ENCODE peak calls at places on chromosomes 3 and 15, in nine cellular contexts. S, R, E, W, P, Z, Q, A and J are unnamed samples. For H3K4me1, the result is how much of the 10 kb centered on the place peaks cover.

GRCh38 chr3:134328147-134328591 is 46.1 kb downstream of the AMOTL2 start:
- DNase-seq in S (no peak), R (no peak), E (peak), W (peak), P (no peak), Z (no peak), Q (no peak), A (peak), J (no peak)

GRCh38 chr3:156675744-156676466 is 1.5 kb downstream of the TIPARP start:
- DNase-seq in S (peak), R (peak), E (peak), W (peak), P (peak), Z (no peak), Q (peak), A (peak), J (no peak)

GRCh38 chr3:10219737-10220136 is 28.5 kb upstream of the TATDN2 start:
- DNase-seq in S (peak), R (no peak), E (no peak), W (no peak), P (no peak), Z (no peak), Q (no peak), A (no peak), J (no peak)

GRCh38 chr3:184598220-184598927 is 36.8 kb downstream of the EPHB3 start:
- DNase-seq in S (no peak), R (peak), E (no peak), W (no peak), P (no peak), Z (no peak), Q (no peak), A (no peak), J (no peak)

GRCh38 chr3:95197661-95198060 is 1134.8 kb downstream of the NSUN3 start:
- DNase-seq in S (no peak), R (no peak), E (no peak), W (no peak), P (no peak), Z (no peak), Q (no peak), A (no peak), J (no peak)

GRCh38 chr3:48445277-48445882 is 1.2 kb upstream of the ATRIP start:
- DNase-seq in S (no peak), R (no peak), E (no peak), W (no peak), P (no peak), Z (no peak), Q (no peak), A (no peak), J (no peak)

GRCh38 chr15:88918738-88919137 is 5.6 kb upstream of the MFGE8 start:
- DNase-seq in S (peak), R (no peak), E (peak), W (no peak), P (no peak), Z (no peak), Q (no peak), A (peak), J (no peak)

GRCh38 chr15:87031545-87032230 is 952.0 kb downstream of the AGBL1 start:
- DNase-seq in S (no peak), R (no peak), E (peak), W (no peak), P (no peak), Z (no peak), Q (no peak), A (no peak), J (no peak)

GRCh38 chr15:54990793-54991192 is 205.9 kb downstream of the RSL24D1 start:
- DNase-seq in S (no peak), R (peak), E (no peak), W (no peak), P (peak), Z (no peak), Q (no peak), A (no peak), J (no peak)

GRCh38 chr3:193617628-193618027 is 24.6 kb downstream of the OPA1 start:
- DNase-seq in S (no peak), R (no peak), E (no peak), W (no peak), P (no peak), Z (no peak), Q (no peak), A (no peak), J (no peak)

GRCh38 chr15:33132722-33133345 is 61.7 kb downstream of the FMN1 start:
- DNase-seq in S (peak), R (no peak), E (peak), W (no peak), P (peak), Z (peak), Q (peak), A (no peak), J (peak)

GRCh38 chr15:77790481-77790880 is 157.8 kb upstream of the LINGO1 start:
- DNase-seq in S (no peak), R (peak), E (no peak), W (no peak), P (no peak), Z (no peak), Q (peak), A (no peak), J (no peak)

GRCh38 chr3:197026481-197026866 is 3.1 kb downstream of the MELTF start:
- DNase-seq in S (no peak), R (no peak), E (no peak), W (no peak), P (no peak), Z (no peak), Q (no peak), A (no peak), J (no peak)

GRCh38 chr3:78610462-78611125 is 1157.2 kb downstream of the ROBO1 start:
- DNase-seq in S (no peak), R (no peak), E (peak), W (no peak), P (no peak), Z (no peak), Q (no peak), A (no peak), J (no peak)

GRCh38 chr3:81910244-81910852 is 148.9 kb upstream of the GBE1 start:
- DNase-seq in S (peak), R (no peak), E (peak), W (no peak), P (peak), Z (no peak), Q (peak), A (no peak), J (no peak)

GRCh38 chr15:100438570-100438969 is 90.2 kb downstream of the CERS3 start:
- DNase-seq in S (peak), R (no peak), E (peak), W (peak), P (no peak), Z (no peak), Q (peak), A (peak), J (no peak)

GRCh38 chr3:72999971-73000370 is 3.4 kb downstream of the PPP4R2 start:
- DNase-seq in S (no peak), R (no peak), E (no peak), W (no peak), P (no peak), Z (no peak), Q (peak), A (no peak), J (no peak)

GRCh38 chr15:70523192-70523591 is 240.2 kb downstream of the UACA start:
- DNase-seq in S (no peak), R (no peak), E (no peak), W (no peak), P (no peak), Z (no peak), Q (no peak), A (no peak), J (no peak)

GRCh38 chr3:16148783-16149182 is 25.7 kb upstream of the GALNT15 start:
- DNase-seq in S (no peak), R (no peak), E (no peak), W (peak), P (no peak), Z (no peak), Q (no peak), A (no peak), J (no peak)

GRCh38 chr3:141334627-141335250 is 33.6 kb upstream of the ZBTB38 start:
- DNase-seq in S (no peak), R (no peak), E (no peak), W (no peak), P (peak), Z (no peak), Q (no peak), A (no peak), J (no peak)
- H3K4me1 ChIP-seq in S (under half), R (under half), E (under half), W (under half), P (under half), Z (under half), Q (under half), A (under half), J (under half)

GRCh38 chr15:79451361-79451999 is 19.3 kb downstream of the MINAR1 start:
- DNase-seq in S (no peak), R (no peak), E (no peak), W (no peak), P (peak), Z (no peak), Q (no peak), A (no peak), J (no peak)
- H3K4me1 ChIP-seq in S (under half), R (under half), E (under half), W (under half), P (under half), Z (under half), Q (under half), A (under half), J (under half)

GRCh38 chr3:53169045-53169831 is 8.2 kb downstream of the PRKCD start:
- DNase-seq in S (no peak), R (peak), E (peak), W (no peak), P (peak), Z (no peak), Q (no peak), A (no peak), J (no peak)

GRCh38 chr3:53171827-53172505 is 11.0 kb downstream of the PRKCD start:
- DNase-seq in S (no peak), R (peak), E (no peak), W (no peak), P (peak), Z (no peak), Q (no peak), A (no peak), J (no peak)

GRCh38 chr3:53169832-53170324 is 8.9 kb downstream of the PRKCD start:
- DNase-seq in S (no peak), R (peak), E (no peak), W (no peak), P (no peak), Z (no peak), Q (no peak), A (no peak), J (no peak)

GRCh38 chr3:53171109-53171453 is 10.1 kb downstream of the PRKCD start:
- DNase-seq in S (no peak), R (peak), E (no peak), W (no peak), P (no peak), Z (no peak), Q (no peak), A (no peak), J (no peak)

DNA sequence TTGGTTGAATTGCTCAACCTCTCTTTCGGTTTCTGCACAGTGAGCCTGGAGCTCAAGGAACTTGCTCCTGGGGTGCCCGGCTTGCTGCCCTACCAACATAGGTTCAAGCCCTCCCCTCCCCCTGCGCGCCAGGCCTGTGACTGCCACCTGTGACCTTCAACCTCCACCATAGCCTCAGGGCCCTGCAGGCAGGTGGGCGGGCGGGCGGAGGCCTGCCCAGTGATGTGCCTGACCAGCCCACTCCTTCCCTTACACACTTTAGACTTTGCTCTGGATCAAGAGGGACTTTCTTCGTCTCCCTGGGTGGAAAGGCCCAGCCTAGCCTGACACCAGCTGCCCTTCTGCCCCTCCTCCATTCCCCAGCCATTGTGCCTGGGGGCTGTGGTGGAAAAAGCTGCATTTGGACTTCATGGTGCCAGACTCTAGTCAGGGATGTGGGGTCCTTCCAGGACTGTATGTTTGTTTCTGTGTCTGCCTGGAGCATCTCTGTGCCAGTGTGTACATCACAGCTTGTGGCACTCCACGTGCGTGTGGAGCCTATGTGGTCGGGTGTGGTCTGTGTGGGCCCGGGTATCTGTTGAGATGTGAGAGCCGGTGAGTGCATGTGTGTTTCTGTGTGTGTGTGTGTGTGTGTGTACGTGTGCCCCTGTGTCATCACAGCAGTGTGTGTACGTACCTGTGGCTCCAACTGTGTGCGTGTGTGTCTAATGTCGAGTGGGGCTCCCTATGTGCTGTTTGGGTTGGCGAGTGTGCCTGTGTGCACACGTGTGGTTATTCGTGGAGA is 9.5 kb downstream of the PRKCD start:
- DNase-seq in S (no peak), R (peak), E (peak), W (no peak), P (no peak), Z (no peak), Q (peak), A (no peak), J (no peak)
- H3K4me1 ChIP-seq in S (under half), R (half or more), E (under half), W (under half), P (under half), Z (under half), Q (under half), A (under half), J (under half)

GRCh38 chr15:84750583-84751092 is 2.2 kb downstream of the ZNF592 start:
- DNase-seq in S (no peak), R (no peak), E (no peak), W (no peak), P (peak), Z (no peak), Q (no peak), A (peak), J (no peak)

GRCh38 chr15:84749111-84749991 is 959 bp downstream of the ZNF592 start:
- DNase-seq in S (peak), R (no peak), E (peak), W (peak), P (peak), Z (no peak), Q (peak), A (peak), J (no peak)

GRCh38 chr15:84752195-84752594 is 3.8 kb downstream of the ZNF592 start:
- DNase-seq in S (no peak), R (no peak), E (no peak), W (no peak), P (no peak), Z (no peak), Q (no peak), A (no peak), J (no peak)

GRCh38 chr15:84748274-84749110 is at the start of gene ZNF592:
- DNase-seq in S (peak), R (peak), E (peak), W (peak), P (peak), Z (no peak), Q (peak), A (peak), J (no peak)

GRCh38 chr15:84747423-84748273 is 744 bp upstream of the ZNF592 start:
- DNase-seq in S (peak), R (peak), E (peak), W (peak), P (peak), Z (no peak), Q (peak), A (peak), J (no peak)
- H3K4me1 ChIP-seq in S (under half), R (half or more), E (under half), W (under half), P (under half), Z (under half), Q (under half), A (under half), J (under half)